ENCODE peak calls at places on chromosomes 7 and 10, in eight cellular contexts. One of them, this sample, is unnamed.

GRCh38 chr10:118504044-118504944 is 91.2 kb downstream of the PRLHR start:
- DNase-seq in AG04450: no peak
- DNase-seq in choroid plexus epithelial cell: peak; percentile 36
- DNase-seq in KBM-7: peak; percentile 2
- DNase-seq in NCI-H524 treated with DMSO at 0.1 percent for 48 hours: no peak
- DNase-seq in NCI-H2171 treated with DMSO at 0.1 percent for 48 hours: no peak
- DNase-seq in HFFc6: peak; percentile 64
- DNase-seq in stimulated activated CD4-positive, alpha-beta T cell treated with anti-CD3 and anti-CD28 coated beads, TNF-alpha, amount 100 ng/mL, for 48 hours: no peak
- DNase-seq in this sample: no peak

GRCh38 chr10:43235070-43235900 is 31.6 kb downstream of the RASGEF1A start:
- DNase-seq in stimulated activated CD4-positive, alpha-beta T cell treated with anti-CD3 and anti-CD28 coated beads, TNF-alpha, amount 100 ng/mL, for 48 hours: no peak
- DNase-seq in NCI-H524 treated with DMSO at 0.1 percent for 48 hours: no peak
- DNase-seq in KBM-7: no peak
- DNase-seq in choroid plexus epithelial cell: no peak
- DNase-seq in AG04450: no peak
- DNase-seq in NCI-H2171 treated with DMSO at 0.1 percent for 48 hours: no peak
- DNase-seq in HFFc6: no peak
- DNase-seq in this sample: no peak

GRCh38 chr10:53827261-53827660 is 973.8 kb downstream of the PCDH15 start:
- DNase-seq in HFFc6: no peak
- DNase-seq in KBM-7: no peak
- DNase-seq in NCI-H2171 treated with DMSO at 0.1 percent for 48 hours: no peak
- DNase-seq in choroid plexus epithelial cell: no peak
- DNase-seq in NCI-H524 treated with DMSO at 0.1 percent for 48 hours: no peak
- DNase-seq in stimulated activated CD4-positive, alpha-beta T cell treated with anti-CD3 and anti-CD28 coated beads, TNF-alpha, amount 100 ng/mL, for 48 hours: no peak
- DNase-seq in AG04450: no peak
- DNase-seq in this sample: no peak

GRCh38 chr7:47291461-47292051 is 290.4 kb downstream of the TNS3 start:
- DNase-seq in KBM-7: peak; percentile 51
- DNase-seq in AG04450: peak; percentile 61
- DNase-seq in NCI-H2171 treated with DMSO at 0.1 percent for 48 hours: no peak
- DNase-seq in stimulated activated CD4-positive, alpha-beta T cell treated with anti-CD3 and anti-CD28 coated beads, TNF-alpha, amount 100 ng/mL, for 48 hours: peak; percentile 34
- DNase-seq in HFFc6: peak; percentile 95
- DNase-seq in choroid plexus epithelial cell: peak; percentile 92
- DNase-seq in NCI-H524 treated with DMSO at 0.1 percent for 48 hours: no peak
- DNase-seq in this sample: peak; percentile 26

GRCh38 chr7:89072094-89072493 is 276.6 kb upstream of the TEX47 start:
- DNase-seq in choroid plexus epithelial cell: peak; percentile 34
- DNase-seq in NCI-H2171 treated with DMSO at 0.1 percent for 48 hours: no peak
- DNase-seq in NCI-H524 treated with DMSO at 0.1 percent for 48 hours: no peak
- DNase-seq in stimulated activated CD4-positive, alpha-beta T cell treated with anti-CD3 and anti-CD28 coated beads, TNF-alpha, amount 100 ng/mL, for 48 hours: no peak
- DNase-seq in AG04450: no peak
- DNase-seq in HFFc6: no peak
- DNase-seq in KBM-7: no peak
- DNase-seq in this sample: no peak

GRCh38 chr7:112160130-112160770 is 45.9 kb downstream of the DOCK4 start:
- DNase-seq in HFFc6: no peak
- DNase-seq in AG04450: peak; percentile 18
- DNase-seq in NCI-H524 treated with DMSO at 0.1 percent for 48 hours: no peak
- DNase-seq in choroid plexus epithelial cell: peak; percentile 59
- DNase-seq in stimulated activated CD4-positive, alpha-beta T cell treated with anti-CD3 and anti-CD28 coated beads, TNF-alpha, amount 100 ng/mL, for 48 hours: no peak
- DNase-seq in NCI-H2171 treated with DMSO at 0.1 percent for 48 hours: no peak
- DNase-seq in KBM-7: no peak
- DNase-seq in this sample: no peak

GRCh38 chr7:107596881-107597581 is 17.0 kb downstream of the BCAP29 start:
- DNase-seq in stimulated activated CD4-positive, alpha-beta T cell treated with anti-CD3 and anti-CD28 coated beads, TNF-alpha, amount 100 ng/mL, for 48 hours: no peak
- DNase-seq in NCI-H524 treated with DMSO at 0.1 percent for 48 hours: no peak
- DNase-seq in KBM-7: no peak
- DNase-seq in NCI-H2171 treated with DMSO at 0.1 percent for 48 hours: no peak
- DNase-seq in HFFc6: no peak
- DNase-seq in AG04450: no peak
- DNase-seq in choroid plexus epithelial cell: peak; percentile 71
- DNase-seq in this sample: no peak

GRCh38 chr7:50119815-50120637 is 27.0 kb upstream of the ZPBP start:
- DNase-seq in HFFc6: no peak
- DNase-seq in KBM-7: peak; percentile 38
- DNase-seq in choroid plexus epithelial cell: no peak
- DNase-seq in NCI-H2171 treated with DMSO at 0.1 percent for 48 hours: no peak
- DNase-seq in AG04450: no peak
- DNase-seq in NCI-H524 treated with DMSO at 0.1 percent for 48 hours: no peak
- DNase-seq in stimulated activated CD4-positive, alpha-beta T cell treated with anti-CD3 and anti-CD28 coated beads, TNF-alpha, amount 100 ng/mL, for 48 hours: peak; percentile 12
- DNase-seq in this sample: no peak

GRCh38 chr7:41385996-41386395 is 316.9 kb downstream of the INHBA start:
- DNase-seq in KBM-7: no peak
- DNase-seq in stimulated activated CD4-positive, alpha-beta T cell treated with anti-CD3 and anti-CD28 coated beads, TNF-alpha, amount 100 ng/mL, for 48 hours: no peak
- DNase-seq in AG04450: no peak
- DNase-seq in HFFc6: no peak
- DNase-seq in choroid plexus epithelial cell: no peak
- DNase-seq in NCI-H524 treated with DMSO at 0.1 percent for 48 hours: no peak
- DNase-seq in NCI-H2171 treated with DMSO at 0.1 percent for 48 hours: no peak
- DNase-seq in this sample: no peak

GRCh38 chr10:116849271-116850057 is at the start of gene ENO4:
- DNase-seq in stimulated activated CD4-positive, alpha-beta T cell treated with anti-CD3 and anti-CD28 coated beads, TNF-alpha, amount 100 ng/mL, for 48 hours: peak; percentile 20
- DNase-seq in AG04450: peak; percentile 51
- DNase-seq in HFFc6: peak; percentile 63
- DNase-seq in NCI-H2171 treated with DMSO at 0.1 percent for 48 hours: peak; percentile 83
- DNase-seq in NCI-H524 treated with DMSO at 0.1 percent for 48 hours: peak; percentile 13
- DNase-seq in choroid plexus epithelial cell: peak; percentile 85
- DNase-seq in KBM-7: no peak
- DNase-seq in this sample: peak; percentile 28

GRCh38 chr10:85993840-85994507 is 372.6 kb downstream of the GRID1 start:
- DNase-seq in AG04450: no peak
- DNase-seq in NCI-H2171 treated with DMSO at 0.1 percent for 48 hours: no peak
- DNase-seq in HFFc6: no peak
- DNase-seq in stimulated activated CD4-positive, alpha-beta T cell treated with anti-CD3 and anti-CD28 coated beads, TNF-alpha, amount 100 ng/mL, for 48 hours: no peak
- DNase-seq in choroid plexus epithelial cell: no peak
- DNase-seq in KBM-7: no peak
- DNase-seq in NCI-H524 treated with DMSO at 0.1 percent for 48 hours: no peak
- DNase-seq in this sample: no peak

GRCh38 chr7:139358541-139359365 is 941 bp upstream of the LUC7L2 start:
- DNase-seq in KBM-7: peak; percentile 37
- DNase-seq in NCI-H524 treated with DMSO at 0.1 percent for 48 hours: no peak
- DNase-seq in HFFc6: no peak
- DNase-seq in NCI-H2171 treated with DMSO at 0.1 percent for 48 hours: peak; percentile 4
- DNase-seq in AG04450: no peak
- DNase-seq in stimulated activated CD4-positive, alpha-beta T cell treated with anti-CD3 and anti-CD28 coated beads, TNF-alpha, amount 100 ng/mL, for 48 hours: peak; percentile 38
- DNase-seq in choroid plexus epithelial cell: peak; percentile 31
- DNase-seq in this sample: no peak

GRCh38 chr7:19915596-19915995 is 142.2 kb upstream of the TMEM196 start:
- DNase-seq in choroid plexus epithelial cell: no peak
- DNase-seq in HFFc6: no peak
- DNase-seq in NCI-H524 treated with DMSO at 0.1 percent for 48 hours: no peak
- DNase-seq in AG04450: no peak
- DNase-seq in stimulated activated CD4-positive, alpha-beta T cell treated with anti-CD3 and anti-CD28 coated beads, TNF-alpha, amount 100 ng/mL, for 48 hours: no peak
- DNase-seq in NCI-H2171 treated with DMSO at 0.1 percent for 48 hours: no peak
- DNase-seq in KBM-7: no peak
- DNase-seq in this sample: no peak

GRCh38 chr7:36663481-36663880 is 60.8 kb downstream of the AOAH start:
- DNase-seq in choroid plexus epithelial cell: no peak
- DNase-seq in KBM-7: no peak
- DNase-seq in NCI-H2171 treated with DMSO at 0.1 percent for 48 hours: no peak
- DNase-seq in AG04450: no peak
- DNase-seq in stimulated activated CD4-positive, alpha-beta T cell treated with anti-CD3 and anti-CD28 coated beads, TNF-alpha, amount 100 ng/mL, for 48 hours: no peak
- DNase-seq in NCI-H524 treated with DMSO at 0.1 percent for 48 hours: no peak
- DNase-seq in HFFc6: no peak
- DNase-seq in this sample: no peak

GRCh38 chr7:151432658-151433521 is 7.1 kb downstream of the CRYGN start:
- DNase-seq in AG04450: no peak
- DNase-seq in NCI-H2171 treated with DMSO at 0.1 percent for 48 hours: no peak
- DNase-seq in stimulated activated CD4-positive, alpha-beta T cell treated with anti-CD3 and anti-CD28 coated beads, TNF-alpha, amount 100 ng/mL, for 48 hours: peak; percentile 41
- DNase-seq in NCI-H524 treated with DMSO at 0.1 percent for 48 hours: no peak
- DNase-seq in choroid plexus epithelial cell: no peak
- DNase-seq in HFFc6: no peak
- DNase-seq in KBM-7: peak; percentile 49
- DNase-seq in this sample: peak; percentile 49

GRCh38 chr10:30781571-30782542 is 152.3 kb upstream of the LYZL2 start:
- DNase-seq in NCI-H2171 treated with DMSO at 0.1 percent for 48 hours: no peak
- DNase-seq in KBM-7: no peak
- DNase-seq in stimulated activated CD4-positive, alpha-beta T cell treated with anti-CD3 and anti-CD28 coated beads, TNF-alpha, amount 100 ng/mL, for 48 hours: no peak
- DNase-seq in choroid plexus epithelial cell: no peak
- DNase-seq in HFFc6: no peak
- DNase-seq in NCI-H524 treated with DMSO at 0.1 percent for 48 hours: no peak
- DNase-seq in AG04450: no peak
- DNase-seq in this sample: no peak

GRCh38 chr7:33310546-33310945 is 181.2 kb downstream of the BBS9 start:
- DNase-seq in stimulated activated CD4-positive, alpha-beta T cell treated with anti-CD3 and anti-CD28 coated beads, TNF-alpha, amount 100 ng/mL, for 48 hours: no peak
- DNase-seq in choroid plexus epithelial cell: no peak
- DNase-seq in NCI-H524 treated with DMSO at 0.1 percent for 48 hours: no peak
- DNase-seq in NCI-H2171 treated with DMSO at 0.1 percent for 48 hours: no peak
- DNase-seq in AG04450: no peak
- DNase-seq in KBM-7: no peak
- DNase-seq in HFFc6: no peak
- DNase-seq in this sample: no peak

GRCh38 chr10:48658889-48659269 is 25.8 kb upstream of the WDFY4 start:
- DNase-seq in KBM-7: no peak
- DNase-seq in HFFc6: no peak
- DNase-seq in AG04450: no peak
- DNase-seq in stimulated activated CD4-positive, alpha-beta T cell treated with anti-CD3 and anti-CD28 coated beads, TNF-alpha, amount 100 ng/mL, for 48 hours: no peak
- DNase-seq in choroid plexus epithelial cell: no peak
- DNase-seq in NCI-H2171 treated with DMSO at 0.1 percent for 48 hours: no peak
- DNase-seq in NCI-H524 treated with DMSO at 0.1 percent for 48 hours: no peak
- DNase-seq in this sample: no peak

GRCh38 chr10:131513445-131513844 is 201.9 kb upstream of the TCERG1L start:
- DNase-seq in HFFc6: no peak
- DNase-seq in KBM-7: no peak
- DNase-seq in NCI-H524 treated with DMSO at 0.1 percent for 48 hours: no peak
- DNase-seq in choroid plexus epithelial cell: no peak
- DNase-seq in NCI-H2171 treated with DMSO at 0.1 percent for 48 hours: no peak
- DNase-seq in AG04450: no peak
- DNase-seq in stimulated activated CD4-positive, alpha-beta T cell treated with anti-CD3 and anti-CD28 coated beads, TNF-alpha, amount 100 ng/mL, for 48 hours: no peak
- DNase-seq in this sample: no peak

GRCh38 chr7:123675092-123675473 is 19.4 kb downstream of the LMOD2 start:
- DNase-seq in HFFc6: no peak
- DNase-seq in KBM-7: no peak
- DNase-seq in NCI-H2171 treated with DMSO at 0.1 percent for 48 hours: no peak
- DNase-seq in AG04450: no peak
- DNase-seq in NCI-H524 treated with DMSO at 0.1 percent for 48 hours: no peak
- DNase-seq in stimulated activated CD4-positive, alpha-beta T cell treated with anti-CD3 and anti-CD28 coated beads, TNF-alpha, amount 100 ng/mL, for 48 hours: no peak
- DNase-seq in choroid plexus epithelial cell: peak; percentile 64
- DNase-seq in this sample: no peak

GRCh38 chr10:117259279-117259678 is 18.4 kb downstream of the SLC18A2 start:
- DNase-seq in stimulated activated CD4-positive, alpha-beta T cell treated with anti-CD3 and anti-CD28 coated beads, TNF-alpha, amount 100 ng/mL, for 48 hours: no peak
- DNase-seq in choroid plexus epithelial cell: no peak
- DNase-seq in KBM-7: peak; percentile 72
- DNase-seq in HFFc6: no peak
- DNase-seq in NCI-H2171 treated with DMSO at 0.1 percent for 48 hours: no peak
- DNase-seq in AG04450: no peak
- DNase-seq in NCI-H524 treated with DMSO at 0.1 percent for 48 hours: no peak
- DNase-seq in this sample: no peak

GRCh38 chr10:23294638-23295247 is 49.9 kb downstream of the C10orf67 start:
- DNase-seq in HFFc6: peak; percentile 8
- DNase-seq in NCI-H524 treated with DMSO at 0.1 percent for 48 hours: no peak
- DNase-seq in KBM-7: peak; percentile 21
- DNase-seq in NCI-H2171 treated with DMSO at 0.1 percent for 48 hours: peak; percentile 1
- DNase-seq in AG04450: no peak
- DNase-seq in choroid plexus epithelial cell: peak; percentile 45
- DNase-seq in stimulated activated CD4-positive, alpha-beta T cell treated with anti-CD3 and anti-CD28 coated beads, TNF-alpha, amount 100 ng/mL, for 48 hours: no peak
- DNase-seq in this sample: no peak

GRCh38 chr10:56586391-56586790 is 225.3 kb upstream of the ZWINT start:
- DNase-seq in AG04450: no peak
- DNase-seq in NCI-H2171 treated with DMSO at 0.1 percent for 48 hours: no peak
- DNase-seq in HFFc6: no peak
- DNase-seq in NCI-H524 treated with DMSO at 0.1 percent for 48 hours: no peak
- DNase-seq in choroid plexus epithelial cell: peak; percentile 1
- DNase-seq in stimulated activated CD4-positive, alpha-beta T cell treated with anti-CD3 and anti-CD28 coated beads, TNF-alpha, amount 100 ng/mL, for 48 hours: no peak
- DNase-seq in KBM-7: no peak
- DNase-seq in this sample: no peak

GRCh38 chr10:49613160-49613881 is 516 bp upstream of the CHAT start:
- DNase-seq in HFFc6: no peak
- DNase-seq in stimulated activated CD4-positive, alpha-beta T cell treated with anti-CD3 and anti-CD28 coated beads, TNF-alpha, amount 100 ng/mL, for 48 hours: no peak
- DNase-seq in KBM-7: no peak
- DNase-seq in choroid plexus epithelial cell: no peak
- DNase-seq in NCI-H524 treated with DMSO at 0.1 percent for 48 hours: no peak
- DNase-seq in NCI-H2171 treated with DMSO at 0.1 percent for 48 hours: no peak
- DNase-seq in AG04450: no peak
- DNase-seq in this sample: no peak

GRCh38 chr7:20721086-20721485 is 65.6 kb downstream of the SP8 start:
- DNase-seq in AG04450: no peak
- DNase-seq in choroid plexus epithelial cell: no peak
- DNase-seq in NCI-H524 treated with DMSO at 0.1 percent for 48 hours: no peak
- DNase-seq in KBM-7: no peak
- DNase-seq in stimulated activated CD4-positive, alpha-beta T cell treated with anti-CD3 and anti-CD28 coated beads, TNF-alpha, amount 100 ng/mL, for 48 hours: no peak
- DNase-seq in NCI-H2171 treated with DMSO at 0.1 percent for 48 hours: no peak
- DNase-seq in HFFc6: no peak
- DNase-seq in this sample: no peak

GRCh38 chr10:48231699-48232315 is 42.7 kb downstream of the FRMPD2 start:
- DNase-seq in choroid plexus epithelial cell: no peak
- DNase-seq in HFFc6: no peak
- DNase-seq in AG04450: no peak
- DNase-seq in NCI-H524 treated with DMSO at 0.1 percent for 48 hours: no peak
- DNase-seq in stimulated activated CD4-positive, alpha-beta T cell treated with anti-CD3 and anti-CD28 coated beads, TNF-alpha, amount 100 ng/mL, for 48 hours: no peak
- DNase-seq in NCI-H2171 treated with DMSO at 0.1 percent for 48 hours: no peak
- DNase-seq in KBM-7: no peak
- DNase-seq in this sample: no peak

GRCh38 chr10:21926949-21927348 is 76.6 kb downstream of the DNAJC1 start:
- DNase-seq in NCI-H2171 treated with DMSO at 0.1 percent for 48 hours: no peak
- DNase-seq in stimulated activated CD4-positive, alpha-beta T cell treated with anti-CD3 and anti-CD28 coated beads, TNF-alpha, amount 100 ng/mL, for 48 hours: no peak
- DNase-seq in NCI-H524 treated with DMSO at 0.1 percent for 48 hours: no peak
- DNase-seq in AG04450: peak; percentile 88
- DNase-seq in HFFc6: peak; percentile 91
- DNase-seq in KBM-7: no peak
- DNase-seq in choroid plexus epithelial cell: peak; percentile 98
- DNase-seq in this sample: no peak

GRCh38 chr7:29005829-29006228 is 47.7 kb upstream of the TRIL start:
- DNase-seq in AG04450: no peak
- DNase-seq in NCI-H2171 treated with DMSO at 0.1 percent for 48 hours: no peak
- DNase-seq in HFFc6: no peak
- DNase-seq in KBM-7: no peak
- DNase-seq in choroid plexus epithelial cell: peak; percentile 61
- DNase-seq in NCI-H524 treated with DMSO at 0.1 percent for 48 hours: no peak
- DNase-seq in stimulated activated CD4-positive, alpha-beta T cell treated with anti-CD3 and anti-CD28 coated beads, TNF-alpha, amount 100 ng/mL, for 48 hours: no peak
- DNase-seq in this sample: no peak

GRCh38 chr7:43643842-43644241 is 60.9 kb downstream of the STK17A start:
- DNase-seq in NCI-H524 treated with DMSO at 0.1 percent for 48 hours: no peak
- DNase-seq in KBM-7: no peak
- DNase-seq in NCI-H2171 treated with DMSO at 0.1 percent for 48 hours: no peak
- DNase-seq in choroid plexus epithelial cell: no peak
- DNase-seq in AG04450: no peak
- DNase-seq in HFFc6: no peak
- DNase-seq in stimulated activated CD4-positive, alpha-beta T cell treated with anti-CD3 and anti-CD28 coated beads, TNF-alpha, amount 100 ng/mL, for 48 hours: no peak
- DNase-seq in this sample: no peak

GRCh38 chr10:85936180-85936579 is 430.4 kb downstream of the GRID1 start:
- DNase-seq in HFFc6: no peak
- DNase-seq in KBM-7: no peak
- DNase-seq in stimulated activated CD4-positive, alpha-beta T cell treated with anti-CD3 and anti-CD28 coated beads, TNF-alpha, amount 100 ng/mL, for 48 hours: no peak
- DNase-seq in NCI-H524 treated with DMSO at 0.1 percent for 48 hours: no peak
- DNase-seq in AG04450: no peak
- DNase-seq in choroid plexus epithelial cell: no peak
- DNase-seq in NCI-H2171 treated with DMSO at 0.1 percent for 48 hours: no peak
- DNase-seq in this sample: no peak

GRCh38 chr10:14291296-14291695 is 39.4 kb downstream of the FRMD4A start:
- DNase-seq in AG04450: no peak
- DNase-seq in NCI-H2171 treated with DMSO at 0.1 percent for 48 hours: no peak
- DNase-seq in stimulated activated CD4-positive, alpha-beta T cell treated with anti-CD3 and anti-CD28 coated beads, TNF-alpha, amount 100 ng/mL, for 48 hours: no peak
- DNase-seq in HFFc6: no peak
- DNase-seq in KBM-7: no peak
- DNase-seq in choroid plexus epithelial cell: no peak
- DNase-seq in NCI-H524 treated with DMSO at 0.1 percent for 48 hours: no peak
- DNase-seq in this sample: no peak

GRCh38 chr7:76329479-76329878 is 27.0 kb downstream of the HSPB1 start:
- DNase-seq in choroid plexus epithelial cell: no peak
- DNase-seq in HFFc6: no peak
- DNase-seq in AG04450: no peak
- DNase-seq in KBM-7: no peak
- DNase-seq in NCI-H524 treated with DMSO at 0.1 percent for 48 hours: no peak
- DNase-seq in NCI-H2171 treated with DMSO at 0.1 percent for 48 hours: no peak
- DNase-seq in stimulated activated CD4-positive, alpha-beta T cell treated with anti-CD3 and anti-CD28 coated beads, TNF-alpha, amount 100 ng/mL, for 48 hours: no peak
- DNase-seq in this sample: no peak

GRCh38 chr10:78384021-78384420 is 350.4 kb downstream of the RPS24 start:
- DNase-seq in stimulated activated CD4-positive, alpha-beta T cell treated with anti-CD3 and anti-CD28 coated beads, TNF-alpha, amount 100 ng/mL, for 48 hours: no peak
- DNase-seq in NCI-H2171 treated with DMSO at 0.1 percent for 48 hours: no peak
- DNase-seq in HFFc6: no peak
- DNase-seq in choroid plexus epithelial cell: no peak
- DNase-seq in KBM-7: no peak
- DNase-seq in AG04450: no peak
- DNase-seq in NCI-H524 treated with DMSO at 0.1 percent for 48 hours: no peak
- DNase-seq in this sample: no peak

GRCh38 chr10:28948045-28948444 is 270.7 kb downstream of the BAMBI start:
- DNase-seq in KBM-7: no peak
- DNase-seq in HFFc6: no peak
- DNase-seq in NCI-H524 treated with DMSO at 0.1 percent for 48 hours: no peak
- DNase-seq in choroid plexus epithelial cell: peak; percentile 38
- DNase-seq in AG04450: no peak
- DNase-seq in stimulated activated CD4-positive, alpha-beta T cell treated with anti-CD3 and anti-CD28 coated beads, TNF-alpha, amount 100 ng/mL, for 48 hours: no peak
- DNase-seq in NCI-H2171 treated with DMSO at 0.1 percent for 48 hours: no peak
- DNase-seq in this sample: no peak